ENCODE peak calls at places on chromosome 13, in ten cellular contexts. X is left ventricle myocardium inferior; D is skeletal muscle cell; G is ELF-1; R is activated naive CD4-positive, alpha-beta T cell treated with Interleukin-2 at 50 U/mL for 16 hours; L is activated CD4-positive, alpha-beta T cell treated with anti-CD3 and anti-CD28 coated beads, Interleukin-2, amount 50 U/mL, for 1 hour; Q is tibial nerve; Z is activated CD4-positive, CD25-positive, alpha-beta regulatory T cell; B is AG04449; H is heart right ventricle. N is an unnamed sample.

GRCh38 chr13:113506025-113506685 is 15.6 kb upstream of the DCUN1D2 start:
- DNase-seq in X (no peak), D (no peak), G (no peak), R (no peak), L (no peak), Q (no peak), Z (no peak), B (no peak), H (no peak), N (no peak)

GRCh38 chr13:72726721-72727416 is 560 bp downstream of the MZT1 start:
- DNase-seq in X (peak), D (peak), G (peak), R (peak), L (peak), Q (no peak), Z (peak), B (no peak), H (peak), N (peak)

GRCh38 chr13:51795419-51795818 is 8.5 kb downstream of the DHRS12 start:
- DNase-seq in X (no peak), D (no peak), G (no peak), R (no peak), L (no peak), Q (no peak), Z (no peak), B (no peak), H (no peak), N (no peak)

GRCh38 chr13:51764184-51765141 is 39.5 kb downstream of the DHRS12 start:
- DNase-seq in X (peak), D (peak), G (no peak), R (peak), L (peak), Q (peak), Z (no peak), B (no peak), H (peak), N (peak)

GRCh38 chr13:52348081-52348480 is 57.9 kb downstream of the THSD1 start:
- DNase-seq in X (no peak), D (peak), G (no peak), R (no peak), L (no peak), Q (no peak), Z (no peak), B (peak), H (no peak), N (no peak)

GRCh38 chr13:27034678-27035111 is 136.9 kb downstream of the USP12 start:
- DNase-seq in X (no peak), D (no peak), G (peak), R (no peak), L (no peak), Q (no peak), Z (no peak), B (no peak), H (no peak), N (peak)

GRCh38 chr13:59746291-59746962 is 417.3 kb downstream of the DIAPH3 start:
- DNase-seq in X (no peak), D (no peak), G (no peak), R (no peak), L (no peak), Q (no peak), Z (no peak), B (peak), H (no peak), N (no peak)

GRCh38 chr13:112213467-112214245 is 146.7 kb downstream of the SOX1 start:
- DNase-seq in X (no peak), D (no peak), G (no peak), R (no peak), L (no peak), Q (no peak), Z (no peak), B (no peak), H (no peak), N (no peak)

GRCh38 chr13:51222510-51223283 is 499 bp downstream of the FAM124A start:
- DNase-seq in X (no peak), D (no peak), G (peak), R (no peak), L (no peak), Q (peak), Z (no peak), B (no peak), H (no peak), N (no peak)

GRCh38 chr13:28741080-28741479 is 22.3 kb upstream of the SLC46A3 start:
- DNase-seq in X (no peak), D (no peak), G (no peak), R (no peak), L (no peak), Q (no peak), Z (no peak), B (no peak), H (no peak), N (no peak)

GRCh38 chr13:42048625-42049453 is at the start of gene DGKH:
- DNase-seq in X (peak), D (no peak), G (peak), R (peak), L (peak), Q (peak), Z (peak), B (no peak), H (peak), N (peak)

GRCh38 chr13:114043421-114044053 is 69.7 kb upstream of the C13orf46 start:
- DNase-seq in X (peak), D (peak), G (peak), R (no peak), L (no peak), Q (peak), Z (no peak), B (no peak), H (no peak), N (no peak)

GRCh38 chr13:77878186-77878585 is 40.4 kb downstream of the EDNRB start:
- DNase-seq in X (no peak), D (no peak), G (no peak), R (no peak), L (no peak), Q (no peak), Z (no peak), B (no peak), H (no peak), N (no peak)

N was measured in posterior cingulate gyrus.